ENCODE peak calls at places on chromosomes 16 and 17, in four cellular contexts. One of them, this sample, is unnamed.

GRCh38 chr17:19502517-19502916 is 31.1 kb upstream of the SLC47A1 start:
- DNase-seq in thyroid gland: no peak
- DNase-seq in cardiac fibroblast: no peak
- DNase-seq in OCI-LY7: no peak
- DNase-seq in this sample: no peak

GRCh38 chr16:75924397-75924796 is 198.1 kb upstream of the CPHXL start:
- DNase-seq in cardiac fibroblast: no peak
- DNase-seq in thyroid gland: no peak
- DNase-seq in OCI-LY7: no peak
- DNase-seq in this sample: no peak

GRCh38 chr16:72752004-72752695 is 295.8 kb downstream of the ZFHX3 start:
- DNase-seq in OCI-LY7: no peak
- DNase-seq in cardiac fibroblast: no peak
- DNase-seq in thyroid gland: peak; percentile 77
- DNase-seq in this sample: no peak

GRCh38 chr17:50028207-50029120 is 27.4 kb upstream of the ITGA3 start:
- DNase-seq in OCI-LY7: no peak
- DNase-seq in thyroid gland: peak; percentile 85
- DNase-seq in cardiac fibroblast: peak; percentile 49
- DNase-seq in this sample: no peak

GRCh38 chr16:65312795-65313194 is 190.9 kb upstream of the CDH11 start:
- DNase-seq in thyroid gland: no peak
- DNase-seq in cardiac fibroblast: peak; percentile 72
- DNase-seq in OCI-LY7: no peak
- DNase-seq in this sample: no peak

GRCh38 chr17:55440391-55440790 is 18.8 kb upstream of the MMD start:
- DNase-seq in thyroid gland: no peak
- DNase-seq in cardiac fibroblast: peak; percentile 20
- DNase-seq in OCI-LY7: no peak
- DNase-seq in this sample: no peak

GRCh38 chr16:4016648-4017047 is 99.6 kb downstream of the ADCY9 start:
- DNase-seq in cardiac fibroblast: peak; percentile 55
- DNase-seq in OCI-LY7: no peak
- DNase-seq in thyroid gland: no peak
- DNase-seq in this sample: no peak

GRCh38 chr17:43832168-43832975 is 574 bp downstream of the MPP3 start:
- DNase-seq in thyroid gland: peak; percentile 56
- DNase-seq in cardiac fibroblast: peak; percentile 74
- DNase-seq in OCI-LY7: no peak
- DNase-seq in this sample: no peak

GRCh38 chr16:65392831-65393565 is 271.1 kb upstream of the CDH11 start:
- DNase-seq in OCI-LY7: no peak
- DNase-seq in cardiac fibroblast: no peak
- DNase-seq in thyroid gland: no peak
- DNase-seq in this sample: no peak

GRCh38 chr16:52399116-52399515 is 147.8 kb downstream of the TOX3 start:
- DNase-seq in cardiac fibroblast: no peak
- DNase-seq in thyroid gland: no peak
- DNase-seq in OCI-LY7: no peak
- DNase-seq in this sample: no peak

GRCh38 chr17:18380471-18381157 is 3.0 kb downstream of the EVPLL start:
- DNase-seq in OCI-LY7: no peak
- DNase-seq in cardiac fibroblast: no peak
- DNase-seq in thyroid gland: no peak
- DNase-seq in this sample: peak; percentile 16

GRCh38 chr16:1991135-1991551 is 1.4 kb downstream of the SYNGR3 start:
- DNase-seq in thyroid gland: no peak
- DNase-seq in OCI-LY7: peak; percentile 79
- DNase-seq in cardiac fibroblast: no peak
- DNase-seq in this sample: peak; percentile 68

GRCh38 chr16:50188619-50189136 is 35.6 kb downstream of the TENT4B start:
- DNase-seq in thyroid gland: no peak
- DNase-seq in cardiac fibroblast: no peak
- DNase-seq in OCI-LY7: no peak
- DNase-seq in this sample: no peak

GRCh38 chr17:81831957-81832607 is 1.0 kb downstream of the MCRIP1 start:
- DNase-seq in OCI-LY7: peak; percentile 77
- DNase-seq in thyroid gland: peak; percentile 10
- DNase-seq in cardiac fibroblast: peak; percentile 65
- DNase-seq in this sample: no peak

GRCh38 chr17:4340914-4341615 is 25.4 kb downstream of the UBE2G1 start:
- DNase-seq in cardiac fibroblast: peak; percentile 28
- DNase-seq in thyroid gland: no peak
- DNase-seq in OCI-LY7: no peak
- DNase-seq in this sample: no peak

GRCh38 chr16:61611847-61612491 is 424.3 kb downstream of the CDH8 start:
- DNase-seq in OCI-LY7: no peak
- DNase-seq in thyroid gland: no peak
- DNase-seq in cardiac fibroblast: no peak
- DNase-seq in this sample: no peak

GRCh38 chr16:67726106-67727034 is 7.3 kb upstream of the GFOD2 start:
- DNase-seq in thyroid gland: peak; percentile 8
- DNase-seq in OCI-LY7: no peak
- DNase-seq in cardiac fibroblast: no peak
- DNase-seq in this sample: no peak

GRCh38 chr16:27692576-27692975 is 142.6 kb downstream of the KATNIP start:
- DNase-seq in OCI-LY7: no peak
- DNase-seq in thyroid gland: no peak
- DNase-seq in cardiac fibroblast: no peak
- DNase-seq in this sample: no peak

GRCh38 chr17:75130059-75130631 is 1.4 kb downstream of the NT5C start:
- DNase-seq in cardiac fibroblast: no peak
- DNase-seq in thyroid gland: no peak
- DNase-seq in OCI-LY7: no peak
- DNase-seq in this sample: no peak

GRCh38 chr17:55588446-55588845 is 77.2 kb upstream of the SMIM36 start:
- DNase-seq in cardiac fibroblast: no peak
- DNase-seq in thyroid gland: no peak
- DNase-seq in OCI-LY7: no peak
- DNase-seq in this sample: no peak

GRCh38 chr17:43155666-43156065 is 15.3 kb upstream of the NBR1 start:
- DNase-seq in cardiac fibroblast: no peak
- DNase-seq in thyroid gland: no peak
- DNase-seq in OCI-LY7: no peak
- DNase-seq in this sample: no peak

GRCh38 chr16:68902376-68903345 is 59.3 kb downstream of the TANGO6 start:
- DNase-seq in thyroid gland: peak; percentile 69
- DNase-seq in cardiac fibroblast: peak; percentile 72
- DNase-seq in OCI-LY7: peak; percentile 10
- DNase-seq in this sample: peak; percentile 37

GRCh38 chr17:58337126-58337599 is 8.6 kb upstream of the TSPOAP1 start:
- DNase-seq in cardiac fibroblast: no peak
- DNase-seq in thyroid gland: no peak
- DNase-seq in OCI-LY7: peak; percentile 81
- DNase-seq in this sample: no peak

GRCh38 chr17:41284043-41284442 is 8.5 kb downstream of the KRTAP9-7 start:
- DNase-seq in OCI-LY7: no peak
- DNase-seq in cardiac fibroblast: no peak
- DNase-seq in thyroid gland: no peak
- DNase-seq in this sample: peak; percentile 0

GRCh38 chr17:79423811-79424465 is 186.9 kb downstream of the RBFOX3 start:
- DNase-seq in cardiac fibroblast: no peak
- DNase-seq in OCI-LY7: no peak
- DNase-seq in thyroid gland: no peak
- DNase-seq in this sample: no peak

DNA sequence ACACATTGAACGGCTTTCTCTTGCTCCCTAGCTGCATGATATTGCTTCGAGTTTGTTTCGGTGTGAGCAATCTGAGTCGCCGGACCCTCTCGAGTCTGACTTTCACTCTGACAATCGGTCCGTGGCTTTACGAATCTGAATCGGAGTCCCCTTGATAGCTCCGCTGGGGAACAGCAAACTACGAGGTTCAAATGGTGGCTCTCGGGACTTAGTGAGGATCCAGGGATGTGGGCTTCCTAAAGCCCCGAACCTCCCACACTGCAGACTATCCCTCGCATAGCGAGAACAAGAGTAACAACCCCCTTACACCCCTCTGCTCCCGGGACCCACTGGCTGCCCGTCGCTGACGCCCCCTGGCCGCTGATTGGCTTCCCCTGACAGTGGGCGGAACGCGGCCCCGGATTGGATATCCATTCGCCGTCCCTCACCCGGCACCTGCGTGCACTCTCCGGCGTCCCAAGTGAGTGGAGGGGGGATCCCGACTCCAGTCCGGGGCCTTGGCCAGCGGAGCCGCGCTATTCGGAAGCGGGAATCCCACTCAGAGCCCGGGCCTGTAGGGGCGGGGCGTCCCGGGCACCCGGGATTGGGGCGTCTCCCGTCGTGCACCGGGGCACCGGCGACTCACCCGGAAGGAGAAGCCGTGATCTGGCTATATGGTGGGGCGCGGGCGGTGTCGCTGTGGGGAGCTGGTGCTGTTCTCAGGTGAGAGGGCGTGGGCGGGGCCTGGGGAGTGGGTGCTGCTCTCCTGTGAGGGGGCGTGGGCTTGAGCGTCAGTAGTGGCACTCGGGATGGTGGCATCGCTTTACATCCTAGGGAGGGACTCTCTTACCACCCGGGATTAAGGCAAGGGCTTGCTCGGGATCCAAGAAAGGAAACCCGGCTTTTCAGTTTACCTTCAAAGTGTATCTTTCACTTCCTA is at the start of gene SNX11:
- DNase-seq in thyroid gland: peak; percentile 96
- DNase-seq in OCI-LY7: peak; percentile 86
- DNase-seq in cardiac fibroblast: peak; percentile 75
- DNase-seq in this sample: peak; percentile 88
- TF ChIP-seq CTCF in thyroid gland: no peak
- TF ChIP-seq CTCF in OCI-LY7: peak; percentile 48
- TF ChIP-seq CTCF in cardiac fibroblast: peak; percentile 3
- TF ChIP-seq CTCF in this sample: no peak

GRCh38 chr16:85418978-85419491 is 194.1 kb upstream of the GSE1 start:
- DNase-seq in OCI-LY7: no peak
- DNase-seq in thyroid gland: no peak
- DNase-seq in cardiac fibroblast: no peak
- DNase-seq in this sample: no peak
- TF ChIP-seq CTCF in OCI-LY7: peak; percentile 32
- TF ChIP-seq CTCF in thyroid gland: no peak
- TF ChIP-seq CTCF in cardiac fibroblast: no peak
- TF ChIP-seq CTCF in this sample: no peak

GRCh38 chr16:13766334-13766733 is 153.6 kb upstream of the ERCC4 start:
- DNase-seq in OCI-LY7: no peak
- DNase-seq in thyroid gland: no peak
- DNase-seq in cardiac fibroblast: no peak
- DNase-seq in this sample: no peak

GRCh38 chr16:13770436-13770835 is 149.5 kb upstream of the ERCC4 start:
- DNase-seq in OCI-LY7: no peak
- DNase-seq in thyroid gland: no peak
- DNase-seq in cardiac fibroblast: no peak
- DNase-seq in this sample: no peak

GRCh38 chr16:13772782-13773181 is 147.2 kb upstream of the ERCC4 start:
- DNase-seq in cardiac fibroblast: no peak
- DNase-seq in thyroid gland: no peak
- DNase-seq in OCI-LY7: no peak
- DNase-seq in this sample: no peak

DNA sequence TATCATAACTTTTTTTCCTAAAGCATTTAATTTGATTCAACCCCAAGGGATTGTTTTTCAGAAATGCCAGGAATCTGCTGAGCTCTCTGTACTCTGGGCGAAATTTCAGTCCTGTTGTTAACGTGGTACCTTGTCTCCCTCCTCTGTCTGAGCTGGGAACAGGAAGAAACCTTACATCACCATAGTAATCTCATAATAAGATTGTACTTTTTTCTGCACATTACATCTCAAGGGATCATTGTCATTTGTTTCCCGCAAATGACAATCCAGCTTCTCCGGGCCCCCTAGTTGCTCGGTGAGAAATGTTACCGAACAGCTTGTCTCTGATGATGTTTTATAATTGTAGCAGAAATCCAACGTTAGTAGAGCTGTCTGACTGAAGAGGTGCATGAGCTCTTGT is 152.7 kb upstream of the ERCC4 start:
- DNase-seq in cardiac fibroblast: peak; percentile 2
- DNase-seq in thyroid gland: no peak
- DNase-seq in OCI-LY7: peak; percentile 5
- DNase-seq in this sample: no peak
- TF ChIP-seq CTCF in cardiac fibroblast: no peak
- TF ChIP-seq CTCF in thyroid gland: no peak
- TF ChIP-seq CTCF in OCI-LY7: peak; percentile 45
- TF ChIP-seq CTCF in this sample: no peak

GRCh38 chr16:23235176-23235575 is 52.6 kb downstream of the SCNN1G start:
- DNase-seq in thyroid gland: no peak
- DNase-seq in OCI-LY7: no peak
- DNase-seq in cardiac fibroblast: no peak
- DNase-seq in this sample: no peak

GRCh38 chr16:23236983-23237382 is 54.4 kb downstream of the SCNN1G start:
- DNase-seq in thyroid gland: no peak
- DNase-seq in OCI-LY7: no peak
- DNase-seq in cardiac fibroblast: no peak
- DNase-seq in this sample: no peak

GRCh38 chr16:23229714-23230113 is 47.2 kb downstream of the SCNN1G start:
- DNase-seq in OCI-LY7: no peak
- DNase-seq in cardiac fibroblast: no peak
- DNase-seq in thyroid gland: no peak
- DNase-seq in this sample: no peak

GRCh38 chr16:23227529-23227928 is 45.0 kb downstream of the SCNN1G start:
- DNase-seq in thyroid gland: no peak
- DNase-seq in OCI-LY7: peak; percentile 3
- DNase-seq in cardiac fibroblast: no peak
- DNase-seq in this sample: no peak

GRCh38 chr16:23232806-23233205 is 50.3 kb downstream of the SCNN1G start:
- DNase-seq in cardiac fibroblast: no peak
- DNase-seq in thyroid gland: peak; percentile 62
- DNase-seq in OCI-LY7: no peak
- DNase-seq in this sample: no peak
- TF ChIP-seq CTCF in cardiac fibroblast: no peak
- TF ChIP-seq CTCF in thyroid gland: no peak
- TF ChIP-seq CTCF in OCI-LY7: no peak
- TF ChIP-seq CTCF in this sample: no peak

DNA sequence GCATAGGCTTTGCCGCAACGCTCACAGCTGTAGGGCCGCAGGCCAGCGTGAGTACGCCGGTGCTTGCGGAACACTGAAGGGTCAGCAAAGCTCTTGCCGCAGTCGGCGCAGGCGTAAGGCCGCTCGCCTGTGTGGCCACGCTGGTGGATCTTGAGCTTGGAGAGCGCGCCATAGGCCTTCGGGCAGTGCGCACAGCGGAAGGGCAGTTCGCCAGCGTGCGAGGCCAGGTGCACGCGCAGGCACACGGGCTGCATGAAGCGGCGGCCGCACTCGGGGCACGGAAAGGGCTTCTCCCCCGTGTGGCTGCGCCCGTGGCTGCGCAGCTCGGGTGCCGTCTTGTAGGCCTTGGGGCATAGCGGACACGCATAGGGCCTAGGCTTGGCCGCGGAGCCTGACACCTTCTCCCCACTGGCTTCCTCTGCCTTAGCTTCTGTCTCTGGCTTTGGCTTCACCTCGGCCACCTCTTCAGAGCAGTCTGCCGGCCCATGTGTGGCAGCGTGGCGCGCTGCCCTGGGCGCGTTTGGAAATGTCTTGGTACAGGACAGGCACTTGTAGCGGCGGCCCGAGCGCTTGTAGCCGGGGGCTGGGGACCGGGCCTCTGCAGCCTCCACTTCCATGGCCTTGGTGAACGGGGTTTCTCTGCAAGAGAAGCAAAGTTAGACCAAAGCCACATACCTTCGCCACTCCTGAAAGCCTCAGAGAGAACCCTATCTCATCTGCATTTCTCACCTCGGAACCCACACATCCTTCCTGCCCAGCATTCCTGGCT is 10.0 kb downstream of the ZNF668 start:
- DNase-seq in OCI-LY7: no peak
- DNase-seq in thyroid gland: no peak
- DNase-seq in cardiac fibroblast: no peak
- DNase-seq in this sample: no peak
- TF ChIP-seq CTCF in OCI-LY7: no peak
- TF ChIP-seq CTCF in thyroid gland: no peak
- TF ChIP-seq CTCF in cardiac fibroblast: no peak
- TF ChIP-seq CTCF in this sample: no peak

This sample was measured in GM13976.